ENCODE peak calls at places on chromosome 14, in six cellular contexts. R, I, M, A, L and G are unnamed samples.

GRCh38 chr14:94875256-94875655 is 105.3 kb upstream of the GSC start:
- DNase-seq in I (no peak), L (no peak), A (no peak), R (no peak), M (no peak), G (no peak)

GRCh38 chr14:77076118-77076631 is 21.9 kb upstream of the CIPC start:
- DNase-seq in A (peak), R (no peak), L (no peak), I (peak), M (peak), G (peak)

GRCh38 chr14:97262336-97262735 is 465.2 kb downstream of the VRK1 start:
- DNase-seq in I (no peak), A (no peak), M (no peak), R (no peak), L (no peak), G (no peak)

GRCh38 chr14:64758711-64759554 is 54.7 kb downstream of the PLEKHG3 start:
- DNase-seq in L (no peak), A (no peak), R (no peak), M (peak), I (no peak), G (no peak)

GRCh38 chr14:33406766-33407165 is 468.1 kb downstream of the NPAS3 start:
- DNase-seq in A (no peak), R (no peak), I (no peak), M (no peak), L (peak), G (no peak)

GRCh38 chr14:85233756-85234545 is 296.0 kb upstream of the FLRT2 start:
- DNase-seq in I (no peak), M (no peak), R (peak), A (no peak), L (no peak), G (no peak)

GRCh38 chr14:20873370-20874177 is 17.6 kb upstream of the RNASE3 start:
- DNase-seq in R (no peak), I (peak), L (peak), M (peak), A (peak), G (peak)

GRCh38 chr14:43147480-43147879 is 1359.6 kb downstream of the FSCB start:
- DNase-seq in I (no peak), A (no peak), M (no peak), R (no peak), L (peak), G (no peak)

GRCh38 chr14:95774265-95775160 is 60.6 kb upstream of the TCL1A start:
- DNase-seq in I (no peak), A (no peak), L (peak), M (no peak), R (peak), G (no peak)

GRCh38 chr14:77316872-77317271 is 3.8 kb downstream of the POMT2 start:
- DNase-seq in R (no peak), M (no peak), L (no peak), I (peak), A (no peak), G (no peak)

GRCh38 chr14:58687232-58687795 is 49.6 kb downstream of the DACT1 start:
- DNase-seq in M (no peak), L (no peak), I (no peak), A (no peak), R (no peak), G (no peak)

GRCh38 chr14:60506462-60506984 is 2.4 kb upstream of the SIX6 start:
- DNase-seq in L (no peak), M (no peak), A (no peak), R (no peak), I (no peak), G (no peak)

GRCh38 chr14:75156901-75157300 is 19.5 kb downstream of the TMED10 start:
- DNase-seq in L (no peak), R (no peak), M (no peak), I (no peak), A (no peak), G (no peak)

GRCh38 chr14:64815257-64815656 is 64.5 kb downstream of the SPTB start:
- DNase-seq in R (no peak), I (no peak), M (no peak), A (no peak), L (no peak), G (no peak)

GRCh38 chr14:81767266-81767987 is 233.8 kb upstream of the SEL1L start:
- DNase-seq in R (no peak), A (no peak), L (no peak), I (no peak), M (no peak), G (no peak)

GRCh38 chr14:98189521-98189920 is 1082.5 kb downstream of the BCL11B start:
- DNase-seq in L (no peak), R (no peak), I (no peak), A (no peak), M (no peak), G (no peak)

GRCh38 chr14:68659021-68659931 is 133.6 kb downstream of the ZFP36L1 start:
- DNase-seq in R (no peak), A (no peak), L (no peak), M (peak), I (no peak), G (no peak)

GRCh38 chr14:92040431-92041040 is 677 bp upstream of the TRIP11 start:
- DNase-seq in A (no peak), M (no peak), L (peak), R (no peak), I (no peak), G (no peak)

GRCh38 chr14:92039073-92039719 is 663 bp downstream of the TRIP11 start:
- DNase-seq in L (peak), R (no peak), I (no peak), A (no peak), M (no peak), G (no peak)

GRCh38 chr14:92037989-92038388 is 1.9 kb downstream of the TRIP11 start:
- DNase-seq in M (no peak), R (no peak), A (no peak), I (no peak), L (no peak), G (no peak)

GRCh38 chr14:92039720-92040430 is at the start of gene TRIP11:
- DNase-seq in I (peak), R (peak), A (peak), L (peak), M (peak), G (peak)

DNA sequence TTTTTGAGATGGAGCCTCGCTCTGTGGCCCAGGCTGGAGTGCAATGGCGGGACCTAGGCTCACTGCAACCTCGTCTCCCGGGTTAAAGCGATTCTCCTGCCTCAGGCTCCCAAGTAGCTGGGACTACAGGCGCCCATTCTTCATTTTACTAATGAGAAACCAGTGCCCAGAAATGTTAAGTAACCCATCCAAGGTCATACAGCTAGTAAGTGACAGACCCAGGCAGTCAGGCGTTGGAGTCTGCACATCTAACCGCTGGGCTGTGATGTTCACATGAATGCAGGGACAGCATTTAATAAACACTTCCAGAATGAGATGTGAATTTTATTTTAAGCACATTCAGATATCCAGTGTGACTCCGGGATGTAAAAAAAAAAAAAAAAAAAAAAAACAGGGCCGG is 1.3 kb upstream of the TRIP11 start:
- DNase-seq in M (no peak), A (no peak), L (no peak), I (no peak), R (no peak), G (no peak)
- H3K4me3 ChIP-seq in M (no peak), A (peak), L (peak), I (peak), R (peak), G (peak)

DNA sequence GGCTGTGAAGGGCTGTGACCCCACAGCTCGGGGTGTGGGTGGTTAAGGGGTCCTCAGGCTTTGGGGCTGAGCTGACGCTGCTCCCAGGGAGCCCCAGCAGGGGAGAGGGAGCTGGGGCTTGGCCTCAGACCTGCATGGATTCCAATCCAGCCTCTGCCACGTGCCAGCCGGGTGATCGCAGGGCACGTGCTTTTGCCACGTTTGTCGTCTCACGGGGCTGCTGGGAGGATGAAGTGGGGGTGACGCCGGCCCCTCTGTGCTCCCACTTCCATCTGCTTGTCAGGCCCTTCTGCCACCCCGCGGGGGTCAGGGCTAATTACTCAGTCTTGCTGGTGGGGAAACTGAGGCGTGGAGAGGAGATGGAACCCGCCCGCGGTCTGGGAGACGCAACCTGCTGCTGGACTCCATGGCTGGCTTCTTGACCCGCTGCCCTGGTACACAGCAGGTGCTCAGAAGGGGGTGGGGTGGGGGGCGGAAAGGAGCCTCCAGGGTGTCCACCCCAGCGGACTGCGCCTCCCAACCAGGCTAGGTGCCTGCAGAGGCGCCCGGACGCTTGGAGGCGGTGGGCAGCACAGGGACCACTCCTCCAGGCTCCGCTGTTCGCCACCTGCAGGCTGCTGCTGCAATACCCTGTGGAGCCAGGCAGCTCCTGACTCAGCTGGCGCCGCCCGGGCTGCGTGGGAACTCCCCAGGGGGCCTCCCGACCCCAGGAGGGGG is 36.4 kb upstream of the PRIMA1 start:
- DNase-seq in R (no peak), L (peak), A (no peak), I (no peak), M (no peak), G (no peak)
- H3K4me3 ChIP-seq in R (no peak), L (no peak), A (no peak), I (no peak), M (no peak), G (no peak)

GRCh38 chr14:73740921-73741326 is 26.7 kb upstream of the PNMA1 start:
- DNase-seq in R (no peak), M (peak), A (peak), L (no peak), I (peak), G (no peak)

GRCh38 chr14:73743431-73743931 is 29.3 kb upstream of the PNMA1 start:
- DNase-seq in L (no peak), I (peak), M (peak), R (no peak), A (no peak), G (peak)

GRCh38 chr14:73742520-73743238 is 28.5 kb upstream of the PNMA1 start:
- DNase-seq in I (no peak), R (no peak), L (no peak), M (no peak), A (no peak), G (no peak)

GRCh38 chr14:73741386-73741875 is 27.2 kb upstream of the PNMA1 start:
- DNase-seq in R (no peak), M (peak), A (peak), L (peak), I (peak), G (peak)

DNA sequence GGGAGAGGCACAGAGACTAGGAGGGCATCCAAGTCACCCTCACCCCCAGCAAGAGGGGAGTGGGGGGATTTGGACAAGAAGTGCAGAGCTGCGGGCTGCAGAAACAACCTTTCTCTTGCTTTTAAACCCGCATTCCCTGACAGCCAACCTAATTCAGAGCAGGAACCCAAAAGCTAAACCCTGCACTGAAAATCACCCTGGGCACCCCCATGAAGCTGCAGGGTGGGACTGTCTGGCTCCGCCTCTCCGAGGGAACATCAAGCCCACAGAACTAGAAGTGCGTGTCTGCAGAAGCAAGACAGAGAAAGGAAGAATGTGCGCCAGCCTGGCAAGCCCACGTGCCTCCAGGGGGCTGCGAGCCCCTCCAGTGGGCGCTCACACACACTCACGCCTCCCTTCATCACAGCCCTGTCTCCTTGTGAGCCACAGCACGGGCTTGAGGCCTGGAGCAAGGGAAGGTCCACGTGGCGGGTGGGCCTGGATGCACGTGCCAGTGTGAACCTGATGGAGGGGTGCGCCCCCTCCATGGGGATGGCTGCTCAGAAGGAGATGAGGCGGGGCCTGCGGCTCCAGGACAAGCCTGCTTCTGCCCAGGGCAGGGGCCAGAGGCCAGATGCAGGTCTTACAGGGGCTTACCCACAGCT is 27.8 kb upstream of the PNMA1 start:
- DNase-seq in A (no peak), R (no peak), I (peak), L (peak), M (peak), G (no peak)
- H3K4me3 ChIP-seq in A (peak), R (peak), I (peak), L (peak), M (peak), G (peak)

GRCh38 chr14:23436327-23437141 is 1.1 kb upstream of the MYH7 start:
- DNase-seq in M (no peak), R (no peak), A (peak), L (no peak), I (no peak), G (no peak)

GRCh38 chr14:23437142-23438129 is 2.0 kb upstream of the MYH7 start:
- DNase-seq in M (no peak), I (no peak), A (no peak), L (no peak), R (no peak), G (no peak)

GRCh38 chr14:23434488-23435219 is 806 bp downstream of the MYH7 start:
- DNase-seq in M (no peak), I (peak), L (no peak), A (no peak), R (no peak), G (peak)

GRCh38 chr14:23433457-23433856 is 2.0 kb downstream of the MYH7 start:
- DNase-seq in M (no peak), A (peak), R (no peak), I (peak), L (no peak), G (no peak)

DNA sequence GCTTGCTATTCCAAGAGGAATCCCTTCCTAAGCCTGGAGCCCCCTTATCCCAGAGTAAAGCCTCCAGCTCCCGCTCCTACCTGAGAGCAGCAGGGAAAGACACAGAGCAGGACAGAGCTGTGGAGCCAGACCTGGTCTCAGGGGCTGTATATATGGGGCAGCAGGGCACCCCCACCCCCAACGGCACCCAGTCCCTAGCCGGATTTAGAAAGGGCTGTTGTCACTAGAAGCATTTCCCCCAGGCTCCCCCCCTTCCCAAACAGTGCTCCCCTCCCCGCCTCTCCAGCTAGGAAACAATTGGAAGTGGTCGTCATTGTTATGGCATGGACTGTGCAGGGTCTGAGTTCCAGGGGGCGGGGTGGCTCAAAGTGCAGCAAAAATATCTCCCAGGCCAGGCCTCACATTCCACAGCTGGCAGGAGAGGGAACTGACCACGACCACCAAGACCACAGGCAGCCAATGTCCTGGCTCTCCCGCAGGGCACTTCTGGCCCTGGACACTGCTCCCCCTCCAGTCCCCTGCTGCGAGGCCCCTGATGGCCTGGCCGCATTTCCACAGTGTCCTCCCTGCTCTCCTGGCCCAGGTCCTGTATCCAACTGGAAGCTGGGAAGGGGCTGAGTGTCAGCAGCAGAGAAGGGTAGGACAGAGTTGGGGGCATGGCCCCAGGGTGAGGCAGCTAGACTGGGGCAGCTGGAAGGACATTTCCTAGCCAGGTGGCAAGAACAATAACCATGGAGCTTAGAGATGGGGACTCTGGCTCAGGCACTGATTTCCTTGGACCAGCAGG is at the start of gene MYH7:
- DNase-seq in I (peak), R (no peak), L (no peak), M (no peak), A (peak), G (peak)
- H3K4me3 ChIP-seq in I (no peak), R (no peak), L (no peak), M (peak), A (peak), G (no peak)

DNA sequence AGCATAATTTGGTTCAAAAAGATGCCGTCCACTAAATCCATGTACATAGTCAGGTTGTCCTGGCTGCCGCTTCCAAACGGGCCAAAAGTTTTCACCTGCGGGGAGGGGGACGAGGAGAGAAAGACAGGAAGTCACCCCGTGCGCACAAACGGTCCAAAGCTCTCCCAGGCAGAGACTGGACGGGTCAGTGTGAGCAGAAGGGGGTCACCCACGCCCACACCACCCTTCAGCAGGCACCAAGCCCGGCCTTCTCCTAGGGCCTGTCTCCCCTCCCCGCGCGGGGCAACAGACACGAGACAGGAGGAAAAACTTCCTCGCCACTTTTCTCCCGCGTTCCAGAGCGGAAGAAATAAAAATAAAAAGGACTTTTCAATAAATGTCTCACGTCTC is 881 bp downstream of the CCDC88C start:
- DNase-seq in I (no peak), R (no peak), L (peak), M (no peak), A (no peak), G (no peak)
- H3K4me3 ChIP-seq in I (peak), R (peak), L (peak), M (peak), A (peak), G (peak)

DNA sequence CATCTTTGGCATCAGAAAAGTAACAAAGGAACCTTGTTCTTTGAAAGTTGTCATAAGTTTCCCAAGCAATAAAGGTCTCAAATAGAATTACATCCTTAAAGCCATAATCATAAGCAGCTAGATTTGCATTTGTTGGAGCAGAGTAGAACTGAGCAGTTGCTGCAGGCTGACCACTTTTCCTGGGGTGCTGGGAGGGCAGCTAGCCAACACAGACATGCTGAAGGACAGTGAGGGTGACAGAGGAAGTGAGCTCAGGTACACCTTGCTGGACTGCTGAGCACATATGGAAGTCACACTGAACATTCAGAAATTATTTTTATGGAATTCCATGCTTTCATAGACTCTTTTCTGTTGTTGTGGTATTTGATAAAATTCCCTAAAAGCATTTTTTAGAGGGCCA is 66.2 kb downstream of the MARK3 start:
- DNase-seq in L (no peak), R (no peak), A (no peak), M (no peak), I (no peak), G (no peak)
- H3K4me3 ChIP-seq in L (no peak), R (no peak), A (no peak), M (no peak), I (no peak), G (no peak)

DNA sequence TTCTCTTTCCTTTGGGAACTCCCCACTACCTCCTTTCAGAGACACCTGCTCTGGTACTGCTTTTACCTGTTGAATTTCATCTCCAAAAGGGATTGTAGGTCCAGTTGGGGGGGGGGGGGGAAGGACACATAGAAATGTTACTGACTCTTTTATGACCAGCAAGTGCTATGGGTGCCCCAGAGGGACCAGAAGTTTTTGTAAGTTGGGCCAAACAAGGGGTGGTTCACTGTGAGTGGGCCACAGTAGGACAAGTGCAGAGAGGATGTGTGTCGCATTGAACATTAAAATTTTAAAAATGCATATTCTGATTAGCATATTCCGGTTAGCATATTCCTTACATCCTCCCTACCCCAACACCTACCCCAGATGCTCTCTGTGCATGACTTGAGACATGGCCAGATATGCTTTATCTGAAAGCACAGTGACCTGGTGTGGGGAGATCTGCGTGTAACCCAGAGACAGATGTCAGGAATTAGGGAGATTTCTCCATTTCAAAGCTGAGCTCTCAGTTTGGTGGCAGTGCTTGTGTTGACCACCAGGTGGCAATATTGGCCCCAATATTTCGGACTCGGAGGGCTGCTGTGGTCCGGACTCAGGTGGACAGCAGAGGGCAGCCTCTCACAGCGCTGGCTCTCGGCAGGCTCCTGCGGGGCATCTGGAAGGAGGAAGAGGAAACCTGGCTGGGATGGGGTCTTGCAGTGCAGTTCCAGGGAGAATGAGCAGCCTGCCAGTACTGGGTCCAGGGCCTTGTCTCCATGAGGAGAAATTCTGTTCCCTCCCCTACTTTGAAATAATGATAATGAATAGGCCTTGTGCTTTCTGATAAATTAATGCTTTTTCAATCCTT is 1.6 kb upstream of the CEBPE start:
- DNase-seq in R (peak), I (peak), A (peak), M (peak), L (peak), G (peak)
- H3K4me3 ChIP-seq in R (no peak), I (no peak), A (no peak), M (no peak), L (no peak), G (no peak)